ENCODE peak calls at places on chromosome 6, in six cellular contexts. W is posterior vena cava, T is substantia nigra, Y is NCI-H2081, K is upper lobe of left lung, X is AG09319. F is an unnamed sample.

GRCh38 chr6:152576525-152576924 is 60.6 kb downstream of the SYNE1 start:
- DNase-seq in W (no peak), Y (no peak), K (no peak), X (no peak), T (no peak), F (no peak)

GRCh38 chr6:18742406-18742805 is 355.3 kb downstream of the RNF144B start:
- DNase-seq in T (no peak), Y (no peak), W (no peak), X (no peak), K (no peak), F (peak; percentile 86)

GRCh38 chr6:86707545-86708120 is 229.7 kb upstream of the HTR1E start:
- DNase-seq in W (no peak), K (no peak), T (no peak), Y (no peak), X (no peak), F (no peak)

GRCh38 chr6:37456126-37456525 is 23.1 kb downstream of the CMTR1 start:
- DNase-seq in X (no peak), K (no peak), Y (no peak), W (no peak), T (no peak), F (peak; percentile 81)

GRCh38 chr6:38846844-38847243 is 131.7 kb downstream of the DNAH8 start:
- DNase-seq in K (no peak), X (no peak), Y (no peak), T (no peak), W (no peak), F (peak; percentile 69)

GRCh38 chr6:9520417-9521151 is 894.3 kb downstream of the TFAP2A start:
- DNase-seq in W (no peak), K (no peak), Y (no peak), X (no peak), T (no peak), F (peak; percentile 98)

GRCh38 chr6:160028487-160029275 is 59.8 kb downstream of the IGF2R start:
- DNase-seq in X (no peak), K (no peak), T (no peak), Y (no peak), W (no peak), F (no peak)

GRCh38 chr6:16683524-16684194 is 77.6 kb downstream of the ATXN1 start:
- DNase-seq in K (no peak), Y (no peak), X (no peak), T (no peak), W (no peak), F (peak; percentile 99)

GRCh38 chr6:17714177-17714576 is 7.5 kb upstream of the NUP153 start:
- DNase-seq in T (no peak), W (no peak), K (no peak), X (no peak), Y (no peak), F (peak; percentile 45)

GRCh38 chr6:169343886-169344525 is 90.4 kb upstream of the THBS2 start:
- DNase-seq in W (no peak), K (no peak), X (no peak), T (no peak), Y (no peak), F (no peak)

GRCh38 chr6:150004101-150004782 is 21.1 kb downstream of the RAET1L start:
- DNase-seq in X (no peak), Y (peak; percentile 23), K (no peak), W (peak; percentile 61), T (no peak), F (no peak)

GRCh38 chr6:107786709-107787588 is 37.2 kb downstream of the SCML4 start:
- DNase-seq in Y (no peak), X (no peak), T (no peak), W (no peak), K (no peak), F (no peak)

GRCh38 chr6:87914637-87915395 is 132.8 kb upstream of the SPACA1 start:
- DNase-seq in Y (no peak), T (no peak), W (no peak), X (no peak), K (no peak), F (no peak)

GRCh38 chr6:144314562-144314961 is 29.4 kb downstream of the UTRN start:
- DNase-seq in X (no peak), Y (no peak), K (no peak), W (no peak), T (no peak), F (no peak)

GRCh38 chr6:33862536-33862935 is 58.7 kb upstream of the MLN start:
- DNase-seq in X (no peak), T (no peak), K (no peak), Y (no peak), W (no peak), F (no peak)

GRCh38 chr6:43992783-43993505 is 134.3 kb downstream of the MRPL14 start:
- DNase-seq in W (peak; percentile 44), X (no peak), Y (no peak), K (no peak), T (no peak), F (no peak)

GRCh38 chr6:147227770-147228320 is 23.6 kb downstream of the STXBP5 start:
- DNase-seq in Y (no peak), X (no peak), K (no peak), T (no peak), W (no peak), F (peak; percentile 29)

GRCh38 chr6:5173862-5174643 is 86.7 kb downstream of the LYRM4 start:
- DNase-seq in K (no peak), W (no peak), Y (no peak), X (no peak), T (peak; percentile 10), F (no peak)

GRCh38 chr6:27293436-27294152 is 18.5 kb downstream of the POM121L2 start:
- DNase-seq in Y (no peak), T (no peak), X (no peak), K (no peak), W (no peak), F (peak; percentile 66)

GRCh38 chr6:44471271-44471981 is 83.9 kb downstream of the CDC5L start:
- DNase-seq in W (no peak), Y (no peak), X (no peak), K (peak; percentile 71), T (no peak), F (no peak)

GRCh38 chr6:91031581-91031980 is 444.7 kb upstream of the MAP3K7 start:
- DNase-seq in Y (no peak), T (no peak), K (no peak), W (no peak), X (no peak), F (no peak)

GRCh38 chr6:35178932-35179832 is 34.6 kb upstream of the SCUBE3 start:
- DNase-seq in X (no peak), Y (no peak), K (no peak), W (peak; percentile 28), T (no peak), F (no peak)

GRCh38 chr6:124069230-124069815 is 265.7 kb downstream of the NKAIN2 start:
- DNase-seq in K (no peak), T (no peak), W (no peak), X (no peak), Y (peak; percentile 73), F (no peak)

GRCh38 chr6:108113557-108114519 is 39.3 kb upstream of the OSTM1 start:
- DNase-seq in W (peak; percentile 75), X (no peak), T (no peak), K (peak; percentile 58), Y (no peak), F (peak; percentile 77)

GRCh38 chr6:170076466-170077165 is 214.3 kb downstream of the DLL1 start:
- DNase-seq in W (peak; percentile 57), X (no peak), T (no peak), K (peak; percentile 65), Y (no peak), F (no peak)

GRCh38 chr6:43851204-43851855 is 81.3 kb downstream of the VEGFA start:
- DNase-seq in Y (no peak), T (no peak), X (no peak), K (no peak), W (peak; percentile 71), F (peak; percentile 87)

GRCh38 chr6:108581237-108581931 is 20.7 kb downstream of the FOXO3 start:
- DNase-seq in Y (no peak), K (no peak), T (no peak), X (peak; percentile 86), W (no peak), F (peak; percentile 92)

GRCh38 chr6:169231790-169232506 is 21.7 kb downstream of the THBS2 start:
- DNase-seq in Y (no peak), X (no peak), W (peak; percentile 82), T (no peak), K (peak; percentile 81), F (no peak)

GRCh38 chr6:42766163-42766670 is 15.6 kb upstream of the BICRAL start:
- DNase-seq in T (no peak), W (no peak), K (no peak), Y (no peak), X (no peak), F (peak; percentile 94)

GRCh38 chr6:120871416-120872261 is 462.6 kb downstream of the TBC1D32 start:
- DNase-seq in Y (no peak), W (peak; percentile 74), X (no peak), T (no peak), K (peak; percentile 59), F (no peak)

GRCh38 chr6:110328231-110328630 is 29.9 kb downstream of the METTL24 start:
- DNase-seq in T (no peak), Y (no peak), K (no peak), X (no peak), W (no peak), F (no peak)

F was measured in M059J.